ENCODE peak calls at places on chromosomes 11 and 22, in six cellular contexts. One of them, this sample, is unnamed.

GRCh38 chr22:46175631-46176030 is 25.3 kb downstream of the PPARA start:
- DNase-seq in upper lobe of right lung: no peak
- DNase-seq in AG04450: peak; percentile 13
- DNase-seq in spleen: no peak
- DNase-seq in cardiac muscle cell: no peak
- DNase-seq in astrocyte: no peak
- DNase-seq in this sample: no peak

GRCh38 chr22:17430298-17430900 is 61.1 kb downstream of the CECR2 start:
- DNase-seq in AG04450: no peak
- DNase-seq in spleen: no peak
- DNase-seq in upper lobe of right lung: no peak
- DNase-seq in cardiac muscle cell: peak; percentile 92
- DNase-seq in astrocyte: peak; percentile 26
- DNase-seq in this sample: peak; percentile 37

GRCh38 chr11:123168955-123169484 is 26.0 kb downstream of the CLMP start:
- DNase-seq in spleen: no peak
- DNase-seq in astrocyte: no peak
- DNase-seq in AG04450: no peak
- DNase-seq in upper lobe of right lung: no peak
- DNase-seq in cardiac muscle cell: no peak
- DNase-seq in this sample: no peak

GRCh38 chr11:128519353-128519752 is 68.0 kb downstream of the ETS1 start:
- DNase-seq in AG04450: no peak
- DNase-seq in spleen: no peak
- DNase-seq in astrocyte: no peak
- DNase-seq in cardiac muscle cell: no peak
- DNase-seq in upper lobe of right lung: no peak
- DNase-seq in this sample: no peak

GRCh38 chr11:116118138-116118470 is 613.9 kb upstream of the CADM1 start:
- DNase-seq in astrocyte: no peak
- DNase-seq in spleen: peak; percentile 32
- DNase-seq in cardiac muscle cell: no peak
- DNase-seq in upper lobe of right lung: no peak
- DNase-seq in AG04450: no peak
- DNase-seq in this sample: no peak

GRCh38 chr11:4102711-4103110 is 8.1 kb downstream of the RRM1 start:
- DNase-seq in spleen: no peak
- DNase-seq in astrocyte: no peak
- DNase-seq in upper lobe of right lung: no peak
- DNase-seq in AG04450: no peak
- DNase-seq in cardiac muscle cell: no peak
- DNase-seq in this sample: no peak

GRCh38 chr11:68904458-68904847 is 762 bp downstream of the IGHMBP2 start:
- DNase-seq in cardiac muscle cell: peak; percentile 11
- DNase-seq in spleen: no peak
- DNase-seq in AG04450: no peak
- DNase-seq in upper lobe of right lung: no peak
- DNase-seq in astrocyte: no peak
- DNase-seq in this sample: peak; percentile 2

GRCh38 chr11:61627831-61628753 is 47.2 kb upstream of the SYT7 start:
- DNase-seq in upper lobe of right lung: peak; percentile 75
- DNase-seq in astrocyte: peak; percentile 40
- DNase-seq in cardiac muscle cell: peak; percentile 82
- DNase-seq in AG04450: peak; percentile 50
- DNase-seq in spleen: no peak
- DNase-seq in this sample: peak; percentile 67

GRCh38 chr22:47210686-47211085 is 448.2 kb downstream of the TBC1D22A start:
- DNase-seq in AG04450: no peak
- DNase-seq in cardiac muscle cell: no peak
- DNase-seq in upper lobe of right lung: no peak
- DNase-seq in spleen: peak; percentile 35
- DNase-seq in astrocyte: no peak
- DNase-seq in this sample: no peak

GRCh38 chr11:76600124-76600655 is 70.4 kb downstream of the LRRC32 start:
- DNase-seq in spleen: no peak
- DNase-seq in AG04450: no peak
- DNase-seq in upper lobe of right lung: no peak
- DNase-seq in cardiac muscle cell: no peak
- DNase-seq in astrocyte: no peak
- DNase-seq in this sample: no peak

DNA sequence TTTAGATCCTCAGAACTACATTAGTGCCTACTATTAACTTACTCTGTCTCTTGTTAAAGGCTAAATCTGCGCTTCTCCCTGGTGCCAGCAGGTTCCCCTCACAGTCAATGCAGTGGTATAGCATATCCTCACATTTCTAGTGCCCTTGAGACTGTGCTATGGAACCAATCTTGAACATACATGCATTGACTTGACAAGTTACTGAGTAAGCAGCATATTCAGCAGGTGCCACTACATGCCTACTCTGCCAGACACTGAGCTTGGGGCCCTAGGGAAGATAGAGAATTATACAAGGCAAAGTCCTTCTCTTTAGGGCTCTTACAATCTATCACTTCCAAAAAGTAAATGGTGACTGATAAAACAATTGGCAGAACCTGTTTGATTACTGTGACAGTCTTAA is 3.2 kb downstream of the FUT4 start:
- DNase-seq in AG04450: no peak
- DNase-seq in spleen: no peak
- DNase-seq in upper lobe of right lung: no peak
- DNase-seq in cardiac muscle cell: no peak
- DNase-seq in astrocyte: no peak
- DNase-seq in this sample: no peak
- H3K4me3 ChIP-seq in AG04450: no peak overlapping the region
- H3K4me3 ChIP-seq in spleen: no peak overlapping the region
- H3K4me3 ChIP-seq in upper lobe of right lung: no peak overlapping the region
- H3K4me3 ChIP-seq in cardiac muscle cell: peak overlapping the region; percentile 5
- H3K4me3 ChIP-seq in astrocyte: peak overlapping the region; percentile 21
- H3K4me3 ChIP-seq in this sample: peak overlapping the region; percentile 31

GRCh38 chr11:11267312-11267711 is 85.7 kb downstream of the CSNK2A3 start:
- DNase-seq in astrocyte: no peak
- DNase-seq in spleen: no peak
- DNase-seq in AG04450: no peak
- DNase-seq in cardiac muscle cell: no peak
- DNase-seq in upper lobe of right lung: no peak
- DNase-seq in this sample: no peak
- TF ChIP-seq CTCF in astrocyte: no peak
- TF ChIP-seq CTCF in spleen: no peak
- TF ChIP-seq CTCF in AG04450: no peak
- TF ChIP-seq CTCF in cardiac muscle cell: no peak
- TF ChIP-seq CTCF in upper lobe of right lung: no peak
- TF ChIP-seq CTCF in this sample: no peak

GRCh38 chr22:38866399-38867123 is 5.5 kb downstream of the CBX6 start:
- DNase-seq in AG04450: no peak
- DNase-seq in cardiac muscle cell: no peak
- DNase-seq in spleen: peak; percentile 88
- DNase-seq in astrocyte: no peak
- DNase-seq in upper lobe of right lung: peak; percentile 63
- DNase-seq in this sample: no peak

GRCh38 chr22:38864361-38865191 is 7.4 kb downstream of the CBX6 start:
- DNase-seq in astrocyte: no peak
- DNase-seq in AG04450: no peak
- DNase-seq in upper lobe of right lung: peak; percentile 71
- DNase-seq in cardiac muscle cell: peak; percentile 47
- DNase-seq in spleen: peak; percentile 81
- DNase-seq in this sample: no peak

GRCh38 chr22:38866024-38866398 is 6.0 kb downstream of the CBX6 start:
- DNase-seq in cardiac muscle cell: no peak
- DNase-seq in spleen: no peak
- DNase-seq in AG04450: no peak
- DNase-seq in upper lobe of right lung: no peak
- DNase-seq in astrocyte: no peak
- DNase-seq in this sample: no peak

GRCh38 chr22:38867124-38867455 is 4.9 kb downstream of the CBX6 start:
- DNase-seq in cardiac muscle cell: no peak
- DNase-seq in astrocyte: no peak
- DNase-seq in AG04450: no peak
- DNase-seq in upper lobe of right lung: no peak
- DNase-seq in spleen: no peak
- DNase-seq in this sample: no peak

GRCh38 chr22:38865201-38866023 is 6.6 kb downstream of the CBX6 start:
- DNase-seq in upper lobe of right lung: peak; percentile 53
- DNase-seq in cardiac muscle cell: no peak
- DNase-seq in AG04450: no peak
- DNase-seq in spleen: peak; percentile 80
- DNase-seq in astrocyte: no peak
- DNase-seq in this sample: no peak
- H3K27ac ChIP-seq in upper lobe of right lung: peak overlapping the region; percentile 78
- H3K27ac ChIP-seq in cardiac muscle cell: peak overlapping the region; percentile 75
- H3K27ac ChIP-seq in AG04450: no peak overlapping the region
- H3K27ac ChIP-seq in spleen: peak overlapping the region; percentile 70
- H3K27ac ChIP-seq in astrocyte: no peak overlapping the region
- H3K27ac ChIP-seq in this sample: no peak overlapping the region

GRCh38 chr11:20599424-20600346 is at the start of gene SLC6A5:
- DNase-seq in spleen: no peak
- DNase-seq in cardiac muscle cell: peak; percentile 73
- DNase-seq in AG04450: no peak
- DNase-seq in upper lobe of right lung: peak; percentile 69
- DNase-seq in astrocyte: no peak
- DNase-seq in this sample: peak; percentile 41

GRCh38 chr11:20604295-20604803 is 4.9 kb downstream of the SLC6A5 start:
- DNase-seq in astrocyte: no peak
- DNase-seq in upper lobe of right lung: no peak
- DNase-seq in cardiac muscle cell: no peak
- DNase-seq in spleen: no peak
- DNase-seq in AG04450: no peak
- DNase-seq in this sample: no peak

GRCh38 chr11:20597924-20598484 is 1.4 kb upstream of the SLC6A5 start:
- DNase-seq in AG04450: no peak
- DNase-seq in spleen: no peak
- DNase-seq in astrocyte: no peak
- DNase-seq in upper lobe of right lung: no peak
- DNase-seq in cardiac muscle cell: no peak
- DNase-seq in this sample: no peak

GRCh38 chr11:20598487-20598886 is 921 bp upstream of the SLC6A5 start:
- DNase-seq in upper lobe of right lung: no peak
- DNase-seq in AG04450: no peak
- DNase-seq in cardiac muscle cell: no peak
- DNase-seq in spleen: no peak
- DNase-seq in astrocyte: no peak
- DNase-seq in this sample: no peak

DNA sequence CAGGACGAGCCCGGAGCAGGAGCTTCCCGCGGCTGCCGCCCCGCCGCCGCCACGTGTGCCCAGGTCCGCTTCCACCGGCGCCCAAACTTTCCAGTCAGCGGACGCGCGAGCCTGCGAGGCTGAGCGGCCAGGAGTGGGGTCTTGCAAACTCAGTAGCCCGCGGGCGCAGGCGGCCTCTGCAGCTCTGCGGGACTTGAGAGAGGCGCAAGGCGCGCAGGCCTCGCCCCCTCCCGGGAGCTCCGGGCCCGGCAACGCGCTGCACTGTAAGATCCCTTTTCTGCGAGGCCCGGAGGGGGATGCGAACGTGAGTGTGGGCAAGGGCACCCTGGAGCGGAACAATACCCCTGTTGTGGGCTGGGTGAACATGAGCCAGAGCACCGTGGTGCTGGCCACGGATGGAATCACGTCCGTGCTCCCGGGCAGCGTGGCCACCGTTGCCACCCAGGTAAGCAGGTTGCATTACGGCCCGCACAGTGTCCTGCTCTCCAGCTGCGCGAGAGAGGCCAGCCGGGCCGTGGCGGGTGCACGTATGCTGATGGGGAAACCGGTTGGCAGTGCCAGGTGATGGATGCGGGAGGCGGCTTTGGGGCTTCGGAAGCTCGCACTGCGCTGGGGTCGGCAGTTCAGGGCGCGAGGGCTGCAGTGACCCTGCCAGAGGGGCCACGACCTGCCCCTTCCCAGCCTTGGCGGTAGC is 2.0 kb downstream of the SLC6A5 start:
- DNase-seq in astrocyte: no peak
- DNase-seq in cardiac muscle cell: no peak
- DNase-seq in AG04450: no peak
- DNase-seq in upper lobe of right lung: no peak
- DNase-seq in spleen: no peak
- DNase-seq in this sample: no peak
- H3K4me3 ChIP-seq in astrocyte: no peak overlapping the region
- H3K4me3 ChIP-seq in cardiac muscle cell: no peak overlapping the region
- H3K4me3 ChIP-seq in AG04450: no peak overlapping the region
- H3K4me3 ChIP-seq in upper lobe of right lung: no peak overlapping the region
- H3K4me3 ChIP-seq in spleen: no peak overlapping the region
- H3K4me3 ChIP-seq in this sample: no peak overlapping the region

DNA sequence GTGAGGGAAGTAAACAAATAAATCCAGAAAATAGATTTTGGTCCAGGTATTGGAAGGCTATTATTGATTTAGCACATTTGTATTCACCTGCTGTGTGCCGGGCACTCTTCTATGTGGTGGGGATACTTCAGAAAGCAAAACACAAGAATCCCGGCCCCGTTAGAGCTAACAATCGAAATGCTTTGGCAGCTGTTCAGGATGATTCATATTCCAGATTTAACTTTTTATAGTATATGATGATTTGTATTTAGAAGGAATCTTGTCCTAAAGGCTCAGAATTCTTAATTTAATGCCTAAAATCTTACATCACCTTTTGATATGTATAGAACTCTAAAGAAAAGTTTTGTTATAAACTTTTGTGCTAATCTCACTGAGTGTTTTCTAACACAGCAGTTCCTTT is 28.0 kb downstream of the ZC3H12C start:
- DNase-seq in cardiac muscle cell: peak; percentile 77
- DNase-seq in spleen: no peak
- DNase-seq in astrocyte: peak; percentile 67
- DNase-seq in upper lobe of right lung: no peak
- DNase-seq in AG04450: no peak
- DNase-seq in this sample: peak; percentile 70
- TF ChIP-seq CTCF in cardiac muscle cell: no peak
- TF ChIP-seq CTCF in spleen: no peak
- TF ChIP-seq CTCF in astrocyte: no peak
- TF ChIP-seq CTCF in upper lobe of right lung: no peak
- TF ChIP-seq CTCF in AG04450: no peak
- TF ChIP-seq CTCF in this sample: no peak

GRCh38 chr11:63970902-63971301 is 3.5 kb upstream of the COX8A start:
- DNase-seq in astrocyte: no peak
- DNase-seq in AG04450: no peak
- DNase-seq in spleen: no peak
- DNase-seq in cardiac muscle cell: no peak
- DNase-seq in upper lobe of right lung: no peak
- DNase-seq in this sample: no peak
- H3K27ac ChIP-seq in astrocyte: no peak overlapping the region
- H3K27ac ChIP-seq in AG04450: no peak overlapping the region
- H3K27ac ChIP-seq in spleen: no peak overlapping the region
- H3K27ac ChIP-seq in cardiac muscle cell: no peak overlapping the region
- H3K27ac ChIP-seq in upper lobe of right lung: no peak overlapping the region
- H3K27ac ChIP-seq in this sample: no peak overlapping the region

DNA sequence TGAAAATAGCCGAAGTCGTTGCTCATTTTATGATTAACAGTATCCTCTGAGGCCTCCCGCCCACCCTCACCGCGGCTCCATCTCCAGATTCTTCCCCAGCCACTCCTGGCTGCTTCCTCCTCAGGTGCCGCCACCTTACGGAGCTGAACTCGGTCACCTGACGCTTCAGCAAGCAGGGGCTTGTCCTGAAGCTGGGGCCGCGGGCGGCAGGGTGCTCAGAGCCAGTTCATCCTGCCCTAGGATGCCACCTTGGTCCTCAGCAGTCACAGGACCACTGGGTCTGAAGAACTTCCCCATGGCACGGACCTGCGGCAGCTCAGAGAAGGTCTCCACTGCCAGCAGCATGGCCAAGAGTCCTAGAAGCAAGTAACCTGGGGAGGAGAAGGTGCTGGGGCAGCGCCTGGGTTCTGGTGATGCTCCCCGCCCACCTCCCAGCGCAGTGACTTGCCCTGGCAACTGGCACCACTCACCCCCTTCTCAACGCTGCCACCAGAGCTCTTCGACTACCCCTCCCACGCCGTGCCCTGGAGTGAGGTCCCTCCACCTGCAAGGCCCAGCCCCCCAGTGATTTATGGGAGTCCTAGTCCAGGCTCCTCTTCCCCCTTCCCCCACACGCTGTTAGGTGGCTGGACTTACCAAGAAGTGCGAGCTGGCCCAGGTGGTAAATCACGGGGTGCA is 2.6 kb downstream of the KCNK7 start:
- DNase-seq in upper lobe of right lung: no peak
- DNase-seq in spleen: no peak
- DNase-seq in cardiac muscle cell: no peak
- DNase-seq in astrocyte: no peak
- DNase-seq in AG04450: no peak
- DNase-seq in this sample: no peak
- H3K4me3 ChIP-seq in upper lobe of right lung: no peak overlapping the region
- H3K4me3 ChIP-seq in spleen: no peak overlapping the region
- H3K4me3 ChIP-seq in cardiac muscle cell: no peak overlapping the region
- H3K4me3 ChIP-seq in astrocyte: no peak overlapping the region
- H3K4me3 ChIP-seq in AG04450: no peak overlapping the region
- H3K4me3 ChIP-seq in this sample: no peak overlapping the region